ENCODE peak calls at places on chromosomes 3 and 15, in four cellular contexts. J, A, I and P are unnamed samples.

GRCh38 chr3:43379343-43379742 is 93.0 kb downstream of the SNRK start:
- DNase-seq in J (peak; percentile 82), I (peak; percentile 21), A (no peak), P (no peak)

GRCh38 chr15:73604477-73604876 is 28.7 kb downstream of the NPTN start:
- DNase-seq in J (no peak), A (no peak), I (no peak), P (no peak)

GRCh38 chr3:108319428-108320053 is 23.2 kb downstream of the HHLA2 start:
- DNase-seq in A (no peak), I (no peak), J (no peak), P (no peak)

GRCh38 chr3:25910997-25911396 is 121.1 kb downstream of the OXSM start:
- DNase-seq in J (peak; percentile 48), I (no peak), A (peak; percentile 52), P (no peak)

GRCh38 chr3:11195201-11195600 is 40.9 kb downstream of the HRH1 start:
- DNase-seq in I (peak; percentile 47), A (no peak), J (no peak), P (no peak)

GRCh38 chr3:154904328-154904727 is 175.8 kb upstream of the MME start:
- DNase-seq in J (peak; percentile 54), A (peak; percentile 11), I (no peak), P (no peak)

GRCh38 chr3:110243081-110243480 is 828.5 kb upstream of the NECTIN3 start:
- DNase-seq in I (no peak), A (no peak), J (peak; percentile 74), P (no peak)

GRCh38 chr15:64640146-64640868 is 135.1 kb downstream of the RBPMS2 start:
- DNase-seq in I (no peak), J (no peak), A (peak; percentile 34), P (no peak)

GRCh38 chr15:90623854-90624253 is 93.3 kb upstream of the BLM start:
- DNase-seq in J (no peak), A (no peak), I (no peak), P (no peak)

GRCh38 chr15:48040166-48040817 is 80.5 kb upstream of the SLC24A5 start:
- DNase-seq in A (no peak), J (peak; percentile 9), I (no peak), P (no peak)

GRCh38 chr15:68608206-68608843 is 29.5 kb downstream of the CORO2B start:
- DNase-seq in J (peak; percentile 19), I (no peak), A (no peak), P (peak; percentile 94)

GRCh38 chr15:68641376-68641775 is 62.6 kb downstream of the CORO2B start:
- DNase-seq in I (peak; percentile 52), A (no peak), J (no peak), P (no peak)

GRCh38 chr3:11498646-11499045 is 145.1 kb downstream of the VGLL4 start:
- DNase-seq in A (peak; percentile 30), J (peak; percentile 78), I (no peak), P (peak; percentile 61)

GRCh38 chr3:102057781-102058421 is 208.6 kb downstream of the NFKBIZ start:
- DNase-seq in J (no peak), I (no peak), A (no peak), P (no peak)

GRCh38 chr3:10213156-10213792 is 35.0 kb upstream of the TATDN2 start:
- DNase-seq in A (no peak), J (peak; percentile 81), I (no peak), P (no peak)

GRCh38 chr3:68239542-68239941 is 585.1 kb upstream of the SUCLG2 start:
- DNase-seq in I (no peak), A (no peak), J (no peak), P (no peak)

GRCh38 chr3:14540821-14541385 is 761 bp upstream of the GRIP2 start:
- DNase-seq in I (no peak), J (no peak), A (no peak), P (no peak)

GRCh38 chr3:61524933-61525332 is 36.4 kb upstream of the PTPRG start:
- DNase-seq in A (no peak), I (no peak), J (no peak), P (no peak)

GRCh38 chr3:110479676-110480075 is 591.9 kb upstream of the NECTIN3 start:
- DNase-seq in A (no peak), I (no peak), J (no peak), P (no peak)

GRCh38 chr3:42914771-42915515 is 9.0 kb downstream of the ZNF662 start:
- DNase-seq in A (peak; percentile 5), J (no peak), I (no peak), P (no peak)

GRCh38 chr3:64399205-64399800 is 174.0 kb upstream of the PRICKLE2 start:
- DNase-seq in I (no peak), A (peak; percentile 54), J (peak; percentile 70), P (no peak)

GRCh38 chr15:69200773-69201745 is 40.6 kb downstream of the GLCE start:
- DNase-seq in J (no peak), A (peak; percentile 11), I (no peak), P (no peak)

GRCh38 chr3:196757876-196758739 is 18.5 kb downstream of the PAK2 start:
- DNase-seq in I (no peak), A (peak; percentile 44), J (peak; percentile 89), P (no peak)

GRCh38 chr3:16290007-16290826 is 25.2 kb downstream of the OXNAD1 start:
- DNase-seq in J (peak; percentile 67), I (no peak), A (peak; percentile 47), P (peak; percentile 50)

GRCh38 chr3:154818676-154819255 is 261.4 kb upstream of the MME start:
- DNase-seq in A (no peak), J (no peak), I (no peak), P (no peak)

GRCh38 chr15:69468241-69469121 is 15.9 kb downstream of the RPLP1 start:
- DNase-seq in J (peak; percentile 87), I (peak; percentile 66), A (no peak), P (no peak)

GRCh38 chr15:28913171-28913765 is 27.5 kb downstream of the APBA2 start:
- DNase-seq in J (peak; percentile 21), A (peak; percentile 38), I (peak; percentile 45), P (no peak)

GRCh38 chr3:26712211-26713026 is 89.8 kb downstream of the LRRC3B start:
- DNase-seq in I (no peak), A (peak; percentile 34), J (peak; percentile 1), P (no peak)

GRCh38 chr3:171812811-171813210 is 2.5 kb upstream of the PLD1 start:
- DNase-seq in A (no peak), I (no peak), J (no peak), P (no peak)

GRCh38 chr3:171811059-171811912 is 1.0 kb upstream of the PLD1 start:
- DNase-seq in A (peak; percentile 90), J (peak; percentile 99), I (no peak), P (no peak)

GRCh38 chr3:171811913-171812321 is 1.6 kb upstream of the PLD1 start:
- DNase-seq in I (no peak), J (peak; percentile 74), A (peak; percentile 66), P (no peak)

GRCh38 chr3:171809513-171810277 is 588 bp downstream of the PLD1 start:
- DNase-seq in I (peak; percentile 86), A (peak; percentile 77), J (peak; percentile 95), P (peak; percentile 73)

DNA sequence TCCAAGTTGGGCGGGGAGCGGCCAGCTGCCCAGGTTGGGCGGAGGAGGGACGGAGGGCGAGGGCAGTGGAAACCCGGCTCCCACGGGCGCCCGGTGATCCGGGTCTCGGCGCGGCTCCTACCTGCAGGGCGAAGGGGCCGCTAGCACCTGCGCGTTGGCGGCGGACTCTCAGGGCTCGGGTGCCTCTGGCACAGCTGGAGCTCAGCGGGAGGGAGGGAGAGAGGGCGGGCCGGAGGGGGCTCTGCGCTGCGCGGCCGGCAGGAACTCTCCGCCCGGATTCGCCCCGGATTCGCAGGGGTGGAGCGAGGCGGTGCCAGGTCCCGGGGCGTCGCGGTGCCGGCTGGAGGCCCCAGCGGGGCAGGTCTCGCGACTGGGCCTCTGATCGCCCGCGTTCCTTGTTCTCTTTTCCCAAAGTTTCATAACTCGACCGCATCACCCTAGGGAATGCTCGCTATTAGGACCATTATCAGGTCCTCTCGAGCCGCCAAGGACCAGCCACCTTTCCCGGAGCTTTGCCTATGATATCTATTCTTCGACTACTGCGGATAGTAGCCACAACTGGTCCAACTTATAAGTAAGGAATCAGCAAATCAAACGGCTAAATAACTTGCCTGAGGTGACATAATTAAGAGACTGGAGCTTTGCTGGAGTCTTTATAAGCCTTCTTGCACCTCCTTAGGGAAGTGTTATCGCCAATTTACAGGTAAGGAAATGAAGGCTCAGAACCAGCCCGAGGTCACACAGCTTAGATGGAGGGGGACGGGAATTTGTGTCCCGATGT is at the start of gene PLD1:
- DNase-seq in I (peak; percentile 92), J (peak; percentile 79), A (peak; percentile 83), P (peak; percentile 90)
- TF ChIP-seq POLR2A in I (no peak), J (peak; percentile 71), A (peak; percentile 63), P (peak; percentile 58)

GRCh38 chr15:75048394-75048793 is 25.0 kb downstream of the PPCDC start:
- DNase-seq in I (no peak), A (no peak), J (no peak), P (no peak)
- H3K27ac ChIP-seq in I (no peak overlapping the region), A (peak overlapping the region; percentile 83), J (no peak overlapping the region), P (no peak overlapping the region)

GRCh38 chr15:77944002-77944867 is 133.3 kb downstream of the TBC1D2B start:
- DNase-seq in I (peak; percentile 90), A (peak; percentile 68), J (peak; percentile 56), P (peak; percentile 80)
- TF ChIP-seq POLR2A in I (no peak), A (no peak), J (no peak), P (no peak)

GRCh38 chr3:150421256-150421655 is 13.2 kb downstream of the TSC22D2 start:
- DNase-seq in I (no peak), A (no peak), J (no peak), P (no peak)
- H3K27ac ChIP-seq in I (no peak overlapping the region), A (no peak overlapping the region), J (no peak overlapping the region), P (no peak overlapping the region)

GRCh38 chr15:41932511-41932910 is 38.7 kb upstream of the SPTBN5 start:
- DNase-seq in A (no peak), J (no peak), I (no peak), P (no peak)

GRCh38 chr15:41932939-41933725 is 39.2 kb downstream of the EHD4 start:
- DNase-seq in J (no peak), A (no peak), I (no peak), P (no peak)

GRCh38 chr15:41932101-41932500 is 38.2 kb upstream of the SPTBN5 start:
- DNase-seq in J (no peak), I (no peak), A (no peak), P (no peak)

GRCh38 chr15:41934843-41935242 is 37.5 kb downstream of the EHD4 start:
- DNase-seq in I (no peak), J (no peak), A (no peak), P (no peak)

GRCh38 chr15:41933771-41934170 is 38.6 kb downstream of the EHD4 start:
- DNase-seq in J (peak; percentile 41), A (peak; percentile 47), I (no peak), P (no peak)
- TF ChIP-seq POLR2A in J (no peak), A (no peak), I (no peak), P (no peak)

GRCh38 chr3:183490653-183491052 is 62.2 kb upstream of the MCF2L2 start:
- DNase-seq in I (peak; percentile 17), A (peak; percentile 56), J (no peak), P (no peak)
- H3K27ac ChIP-seq in I (no peak overlapping the region), A (no peak overlapping the region), J (no peak overlapping the region), P (no peak overlapping the region)

GRCh38 chr15:81166949-81167816 is 29.5 kb upstream of the IL16 start:
- DNase-seq in J (no peak), A (no peak), I (no peak), P (no peak)
- TF ChIP-seq POLR2A in J (no peak), A (no peak), I (no peak), P (no peak)

GRCh38 chr15:46232471-46232870 is 597.6 kb downstream of the SQOR start:
- DNase-seq in I (no peak), J (no peak), A (no peak), P (no peak)

GRCh38 chr15:46229263-46229662 is 594.4 kb downstream of the SQOR start:
- DNase-seq in J (no peak), A (no peak), I (no peak), P (no peak)
- H3K27ac ChIP-seq in J (no peak overlapping the region), A (no peak overlapping the region), I (no peak overlapping the region), P (no peak overlapping the region)